ENCODE peak calls at places on chromosomes 6 and 20, in four cellular contexts. One of them, this sample, is unnamed.

GRCh38 chr6:158476389-158476788 is 83.5 kb upstream of the TMEM181 start:
- DNase-seq in testis: no peak
- DNase-seq in effector memory CD4-positive, alpha-beta T cell: no peak
- DNase-seq in astrocyte of the cerebellum: no peak
- DNase-seq in this sample: no peak

GRCh38 chr6:105985098-105985815 is 100.9 kb upstream of the PRDM1 start:
- DNase-seq in effector memory CD4-positive, alpha-beta T cell: no peak
- DNase-seq in testis: no peak
- DNase-seq in astrocyte of the cerebellum: no peak
- DNase-seq in this sample: no peak

GRCh38 chr6:131756039-131756438 is 45.2 kb upstream of the CTAGE9 start:
- DNase-seq in effector memory CD4-positive, alpha-beta T cell: no peak
- DNase-seq in testis: no peak
- DNase-seq in astrocyte of the cerebellum: no peak
- DNase-seq in this sample: no peak

GRCh38 chr20:53884859-53885654 is 185.3 kb downstream of the BCAS1 start:
- DNase-seq in testis: no peak
- DNase-seq in astrocyte of the cerebellum: no peak
- DNase-seq in effector memory CD4-positive, alpha-beta T cell: no peak
- DNase-seq in this sample: no peak

GRCh38 chr6:130796313-130796905 is 30.8 kb upstream of the SMLR1 start:
- DNase-seq in testis: no peak
- DNase-seq in astrocyte of the cerebellum: peak
- DNase-seq in effector memory CD4-positive, alpha-beta T cell: no peak
- DNase-seq in this sample: no peak

GRCh38 chr20:5508044-5508443 is 191.3 kb upstream of the PROKR2 start:
- DNase-seq in testis: no peak
- DNase-seq in astrocyte of the cerebellum: no peak
- DNase-seq in effector memory CD4-positive, alpha-beta T cell: no peak
- DNase-seq in this sample: no peak

GRCh38 chr20:62969939-62970306 is 17.4 kb downstream of the SLC17A9 start:
- DNase-seq in astrocyte of the cerebellum: no peak
- DNase-seq in effector memory CD4-positive, alpha-beta T cell: no peak
- DNase-seq in testis: no peak
- DNase-seq in this sample: no peak

GRCh38 chr6:47041741-47042140 is 391 bp downstream of the ADGRF1 start:
- DNase-seq in effector memory CD4-positive, alpha-beta T cell: no peak
- DNase-seq in astrocyte of the cerebellum: no peak
- DNase-seq in testis: no peak
- DNase-seq in this sample: no peak

GRCh38 chr20:51640743-51641142 is 98.2 kb upstream of the NFATC2 start:
- DNase-seq in effector memory CD4-positive, alpha-beta T cell: no peak
- DNase-seq in testis: no peak
- DNase-seq in astrocyte of the cerebellum: no peak
- DNase-seq in this sample: no peak

DNA sequence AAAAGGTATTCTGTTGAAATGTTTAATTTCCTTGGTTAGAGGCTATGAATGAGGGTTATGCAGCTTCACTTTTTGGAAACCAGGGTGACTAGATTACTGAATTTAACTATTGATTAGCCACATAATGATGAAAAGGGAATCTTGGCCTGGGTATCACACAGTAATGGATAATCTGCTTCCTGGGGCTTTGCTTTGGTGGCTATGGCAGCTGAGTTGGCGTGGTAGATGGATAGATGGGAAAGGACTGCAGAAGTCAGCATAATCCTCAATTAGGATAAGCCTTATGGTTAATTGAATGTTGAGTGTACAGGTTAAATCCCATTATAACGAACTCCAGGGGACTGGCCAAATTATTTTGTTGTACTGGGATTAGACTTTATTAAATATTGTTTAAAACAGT is 5.2 kb downstream of the NCOA3 start:
- DNase-seq in astrocyte of the cerebellum: no peak
- DNase-seq in effector memory CD4-positive, alpha-beta T cell: no peak
- DNase-seq in testis: no peak
- DNase-seq in this sample: no peak
- H3K4me3 ChIP-seq in astrocyte of the cerebellum: no peak
- H3K4me3 ChIP-seq in effector memory CD4-positive, alpha-beta T cell: no peak
- H3K4me3 ChIP-seq in testis: no peak
- H3K4me3 ChIP-seq in this sample: no peak

GRCh38 chr6:125363360-125364121 is 61.8 kb upstream of the HDDC2 start:
- DNase-seq in astrocyte of the cerebellum: no peak
- DNase-seq in effector memory CD4-positive, alpha-beta T cell: no peak
- DNase-seq in testis: peak
- DNase-seq in this sample: peak
- H3K4me3 ChIP-seq in astrocyte of the cerebellum: peak
- H3K4me3 ChIP-seq in effector memory CD4-positive, alpha-beta T cell: no peak
- H3K4me3 ChIP-seq in testis: peak
- H3K4me3 ChIP-seq in this sample: peak

DNA sequence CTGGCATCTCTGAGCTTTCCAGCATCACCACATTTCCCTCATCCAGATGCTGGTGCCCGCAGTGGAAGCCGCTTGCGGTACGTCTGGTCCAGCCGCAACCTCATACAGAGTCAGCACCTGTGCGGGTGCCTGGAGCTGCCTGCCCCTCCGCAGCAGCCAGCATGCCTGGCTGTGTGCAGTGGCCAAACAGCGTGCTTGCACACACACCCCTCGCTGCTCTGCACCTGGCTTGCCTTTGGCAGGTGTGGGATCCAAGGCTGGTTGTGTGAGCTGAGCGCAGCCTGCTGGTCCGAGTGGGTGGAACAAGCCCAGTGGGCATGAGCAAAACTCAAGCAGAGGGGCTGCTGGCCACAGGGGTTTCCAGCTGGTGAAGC is 3.1 kb upstream of the HINT3 start:
- DNase-seq in testis: no peak
- DNase-seq in effector memory CD4-positive, alpha-beta T cell: no peak
- DNase-seq in astrocyte of the cerebellum: no peak
- DNase-seq in this sample: peak
- H3K4me3 ChIP-seq in testis: no peak
- H3K4me3 ChIP-seq in effector memory CD4-positive, alpha-beta T cell: no peak
- H3K4me3 ChIP-seq in astrocyte of the cerebellum: no peak
- H3K4me3 ChIP-seq in this sample: peak

GRCh38 chr6:108589244-108589730 is 28.6 kb downstream of the FOXO3 start:
- DNase-seq in effector memory CD4-positive, alpha-beta T cell: no peak
- DNase-seq in testis: peak
- DNase-seq in astrocyte of the cerebellum: no peak
- DNase-seq in this sample: peak
- H3K4me3 ChIP-seq in effector memory CD4-positive, alpha-beta T cell: no peak
- H3K4me3 ChIP-seq in testis: no peak
- H3K4me3 ChIP-seq in astrocyte of the cerebellum: no peak
- H3K4me3 ChIP-seq in this sample: no peak

GRCh38 chr20:38152175-38153010 is 12.7 kb downstream of the TGM2 start:
- DNase-seq in astrocyte of the cerebellum: peak
- DNase-seq in testis: no peak
- DNase-seq in effector memory CD4-positive, alpha-beta T cell: no peak
- DNase-seq in this sample: no peak
- H3K4me3 ChIP-seq in astrocyte of the cerebellum: no peak
- H3K4me3 ChIP-seq in testis: no peak
- H3K4me3 ChIP-seq in effector memory CD4-positive, alpha-beta T cell: no peak
- H3K4me3 ChIP-seq in this sample: no peak

DNA sequence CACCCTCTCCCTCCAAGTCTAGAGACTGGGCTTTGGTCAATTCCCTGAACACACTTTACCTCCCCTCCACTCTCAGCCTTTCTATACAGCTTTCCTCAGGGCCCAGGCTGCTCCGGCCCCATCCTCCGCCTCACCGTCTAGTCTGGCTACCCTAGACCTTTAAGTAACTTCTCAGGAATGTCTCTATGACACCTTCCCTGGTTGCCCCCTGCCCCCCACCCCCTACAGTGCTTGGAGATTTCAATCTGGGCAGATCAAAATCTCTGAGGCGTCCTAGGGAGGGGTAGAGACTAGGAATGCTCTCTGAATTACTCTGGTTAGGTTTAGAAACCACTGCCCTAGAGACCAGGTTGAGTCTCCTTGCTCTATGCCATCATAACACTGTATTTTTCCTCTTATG is 6.1 kb downstream of the UBE2J1 start:
- DNase-seq in astrocyte of the cerebellum: no peak
- DNase-seq in testis: no peak
- DNase-seq in effector memory CD4-positive, alpha-beta T cell: no peak
- DNase-seq in this sample: no peak
- H3K4me3 ChIP-seq in astrocyte of the cerebellum: no peak
- H3K4me3 ChIP-seq in testis: no peak
- H3K4me3 ChIP-seq in effector memory CD4-positive, alpha-beta T cell: no peak
- H3K4me3 ChIP-seq in this sample: no peak

GRCh38 chr6:36597775-36598174 is 3.6 kb downstream of the SRSF3 start:
- DNase-seq in effector memory CD4-positive, alpha-beta T cell: no peak
- DNase-seq in astrocyte of the cerebellum: no peak
- DNase-seq in testis: no peak
- DNase-seq in this sample: no peak
- H3K4me3 ChIP-seq in effector memory CD4-positive, alpha-beta T cell: peak
- H3K4me3 ChIP-seq in astrocyte of the cerebellum: peak
- H3K4me3 ChIP-seq in testis: peak
- H3K4me3 ChIP-seq in this sample: peak